ENCODE peak calls at places on chromosomes 5 and 9, in nine cellular contexts. L is bronchial epithelial cell, T is fibroblast of mammary gland, C is HFFc6, E is MCF 10A, P is endothelial cell of umbilical vein, U is upper lobe of right lung, V is nephron progenitor cell, B is heart left ventricle. N is an unnamed sample.

GRCh38 chr5:107853031-107853430 is 182.3 kb upstream of the EFNA5 start:
- DNase-seq in L (no peak), T (no peak), C (no peak), E (no peak), P (no peak), U (no peak), V (no peak), B (no peak), N (no peak)

GRCh38 chr9:69433426-69433825 is 108.4 kb downstream of the ENTREP1 start:
- DNase-seq in L (peak), T (peak), C (peak), E (no peak), P (no peak), U (no peak), V (no peak), B (no peak), N (no peak)

GRCh38 chr9:81490605-81491331 is 198.6 kb downstream of the TLE1 start:
- DNase-seq in L (peak), T (peak), C (peak), E (peak), P (peak), U (no peak), V (no peak), B (no peak), N (no peak)

GRCh38 chr9:15735083-15735974 is 182.5 kb downstream of the CCDC171 start:
- DNase-seq in L (peak), T (peak), C (peak), E (peak), P (peak), U (no peak), V (no peak), B (no peak), N (no peak)

GRCh38 chr5:125550237-125550636 is 803.8 kb upstream of the ZNF608 start:
- DNase-seq in L (no peak), T (peak), C (no peak), E (peak), P (peak), U (no peak), V (no peak), B (no peak), N (no peak)

GRCh38 chr9:87395804-87396458 is 101.7 kb upstream of the DAPK1 start:
- DNase-seq in L (no peak), T (peak), C (no peak), E (no peak), P (peak), U (no peak), V (no peak), B (no peak), N (peak)

GRCh38 chr5:50535393-50535792 is 94.3 kb upstream of the EMB start:
- DNase-seq in L (no peak), T (no peak), C (no peak), E (no peak), P (no peak), U (no peak), V (no peak), B (no peak), N (no peak)

GRCh38 chr5:154205441-154206117 is 15.0 kb downstream of the GALNT10 start:
- DNase-seq in L (no peak), T (peak), C (peak), E (no peak), P (no peak), U (no peak), V (no peak), B (no peak), N (no peak)

GRCh38 chr5:77292026-77292757 is 81.7 kb downstream of the PDE8B start:
- DNase-seq in L (no peak), T (peak), C (peak), E (no peak), P (no peak), U (no peak), V (no peak), B (no peak), N (no peak)

GRCh38 chr5:180360078-180360957 is 7.2 kb upstream of the GFPT2 start:
- DNase-seq in L (no peak), T (no peak), C (no peak), E (no peak), P (no peak), U (no peak), V (no peak), B (no peak), N (no peak)

GRCh38 chr5:76571595-76571994 is 51.6 kb downstream of the F2RL2 start:
- DNase-seq in L (no peak), T (no peak), C (no peak), E (no peak), P (no peak), U (no peak), V (no peak), B (no peak), N (no peak)

GRCh38 chr9:72554221-72554641 is 32.8 kb downstream of the TMC1 start:
- DNase-seq in L (no peak), T (peak), C (peak), E (peak), P (peak), U (no peak), V (no peak), B (no peak), N (no peak)

GRCh38 chr9:68860423-68860822 is 153.5 kb downstream of the PRKACG start:
- DNase-seq in L (no peak), T (no peak), C (no peak), E (no peak), P (no peak), U (no peak), V (no peak), B (no peak), N (no peak)

GRCh38 chr9:98552306-98552705 is 156.4 kb downstream of the GABBR2 start:
- DNase-seq in L (no peak), T (no peak), C (peak), E (no peak), P (peak), U (no peak), V (no peak), B (no peak), N (no peak)

GRCh38 chr9:84781431-84781830 is 111.9 kb downstream of the NTRK2 start:
- DNase-seq in L (peak), T (peak), C (no peak), E (peak), P (peak), U (no peak), V (peak), B (no peak), N (no peak)

GRCh38 chr5:119273391-119273839 is 82.4 kb upstream of the TNFAIP8 start:
- DNase-seq in L (no peak), T (no peak), C (no peak), E (peak), P (peak), U (peak), V (no peak), B (peak), N (no peak)

GRCh38 chr9:125785187-125785840 is 38.1 kb downstream of the PBX3 start:
- DNase-seq in L (peak), T (peak), C (no peak), E (no peak), P (peak), U (no peak), V (no peak), B (no peak), N (no peak)

GRCh38 chr9:114008667-114009410 is 69.3 kb downstream of the AMBP start:
- DNase-seq in L (no peak), T (no peak), C (no peak), E (no peak), P (no peak), U (peak), V (no peak), B (no peak), N (peak)

GRCh38 chr5:72783354-72783753 is 33.1 kb upstream of the TNPO1 start:
- DNase-seq in L (no peak), T (no peak), C (no peak), E (no peak), P (no peak), U (no peak), V (no peak), B (no peak), N (no peak)

GRCh38 chr5:72786676-72787075 is 29.8 kb upstream of the TNPO1 start:
- DNase-seq in L (no peak), T (no peak), C (peak), E (no peak), P (no peak), U (no peak), V (no peak), B (no peak), N (no peak)

GRCh38 chr5:72784129-72784528 is 32.3 kb upstream of the TNPO1 start:
- DNase-seq in L (no peak), T (no peak), C (no peak), E (no peak), P (no peak), U (no peak), V (no peak), B (no peak), N (no peak)

GRCh38 chr5:72788851-72789505 is 27.5 kb upstream of the TNPO1 start:
- DNase-seq in L (peak), T (peak), C (peak), E (peak), P (no peak), U (no peak), V (no peak), B (no peak), N (no peak)

GRCh38 chr5:72785796-72786195 is 30.7 kb upstream of the TNPO1 start:
- DNase-seq in L (peak), T (no peak), C (no peak), E (no peak), P (no peak), U (no peak), V (no peak), B (no peak), N (no peak)
- TF ChIP-seq CTCF in L (no peak), T (no peak), C (no peak), E (no peak), P (no peak), U (no peak), V (no peak), B (no peak), N (no peak)

GRCh38 chr9:95755421-95755730 is 120.1 kb upstream of the ERCC6L2 start:
- DNase-seq in L (no peak), T (no peak), C (no peak), E (no peak), P (no peak), U (no peak), V (no peak), B (no peak), N (no peak)

GRCh38 chr9:95756101-95756500 is 119.4 kb upstream of the ERCC6L2 start:
- DNase-seq in L (no peak), T (no peak), C (no peak), E (no peak), P (peak), U (no peak), V (no peak), B (no peak), N (no peak)

GRCh38 chr9:95754533-95755420 is 120.7 kb upstream of the ERCC6L2 start:
- DNase-seq in L (no peak), T (no peak), C (no peak), E (no peak), P (no peak), U (no peak), V (no peak), B (no peak), N (no peak)

GRCh38 chr9:95757483-95757882 is 118.0 kb upstream of the ERCC6L2 start:
- DNase-seq in L (no peak), T (no peak), C (no peak), E (no peak), P (no peak), U (no peak), V (no peak), B (no peak), N (no peak)

DNA sequence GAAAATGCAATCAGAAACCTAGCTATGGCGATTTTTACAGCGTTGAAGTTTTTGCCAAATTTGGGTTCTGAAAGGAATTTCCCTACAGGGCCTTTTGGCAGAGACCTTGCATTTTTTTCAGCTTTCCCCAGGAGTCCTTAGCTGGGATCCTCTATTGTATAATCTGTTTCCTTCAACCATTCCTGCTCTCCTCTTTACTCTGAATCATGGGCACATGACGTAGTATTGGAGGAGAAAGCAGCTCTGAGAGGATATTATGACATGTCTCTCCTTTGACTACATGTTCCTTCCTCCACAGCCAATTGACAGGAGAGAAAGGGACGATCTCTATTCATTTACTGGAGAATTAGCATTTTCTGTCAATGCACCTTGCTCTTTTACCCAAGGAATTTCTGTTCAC is 118.5 kb upstream of the ERCC6L2 start:
- DNase-seq in L (peak), T (peak), C (peak), E (peak), P (peak), U (no peak), V (no peak), B (no peak), N (no peak)
- TF ChIP-seq CTCF in L (no peak), T (no peak), C (no peak), E (no peak), P (no peak), U (no peak), V (no peak), B (no peak), N (no peak)

DNA sequence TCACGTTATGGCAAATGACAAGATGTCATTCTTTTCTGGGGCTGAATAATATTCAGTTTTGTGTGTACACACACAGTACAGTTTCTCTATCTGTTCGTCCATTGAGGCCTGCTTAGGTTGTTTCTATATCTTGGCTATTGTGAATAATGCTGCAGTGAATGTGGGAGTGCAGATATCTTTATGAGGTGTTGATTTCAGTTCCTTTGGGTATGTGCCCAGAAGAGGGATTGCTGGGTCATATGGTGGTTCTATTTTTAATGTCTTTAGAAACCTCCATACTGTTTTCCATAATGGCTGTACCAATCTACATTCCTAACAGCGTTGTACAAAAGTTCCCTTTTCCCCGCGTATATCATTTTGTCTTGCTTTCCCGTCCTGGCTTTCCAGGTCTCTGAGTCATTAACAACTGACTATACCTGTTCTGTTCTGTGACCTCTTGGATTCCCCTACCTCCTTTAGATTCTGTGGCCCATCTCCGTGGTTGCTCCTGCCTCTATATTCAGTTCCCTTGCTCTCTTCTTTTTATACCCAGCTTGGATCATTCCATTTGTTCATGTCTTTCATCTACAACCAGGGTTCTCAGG is 6.8 kb downstream of the SNX30 start:
- DNase-seq in L (no peak), T (no peak), C (peak), E (no peak), P (no peak), U (no peak), V (no peak), B (no peak), N (no peak)
- TF ChIP-seq CTCF in L (no peak), T (no peak), C (no peak), E (no peak), P (no peak), U (no peak), V (no peak), B (no peak), N (no peak)

GRCh38 chr5:912356-913091 is 19.8 kb downstream of the TRIP13 start:
- DNase-seq in L (peak), T (peak), C (peak), E (peak), P (peak), U (no peak), V (no peak), B (no peak), N (peak)
- TF ChIP-seq CTCF in L (peak), T (no peak), C (peak), E (peak), P (peak), U (no peak), V (no peak), B (no peak), N (no peak)

N was measured in stomach.